ENCODE peak calls at places on chromosomes 2 and 18, in six cellular contexts. O is H1, H is HCT116, C is K562, Y is GM12878, G is HepG2. K is an unnamed sample.

GRCh38 chr2:101064868-101065549 is 62.9 kb downstream of the RPL31 start:
- DNase-seq in G (peak), H (peak), Y (no peak), O (no peak), C (no peak), K (no peak)

GRCh38 chr18:78913830-78914585 is 65.6 kb upstream of the SALL3 start:
- DNase-seq in O (peak), C (no peak), Y (no peak), G (no peak), H (no peak), K (no peak)

GRCh38 chr2:11543337-11544216 is 9.7 kb downstream of the GREB1 start:
- DNase-seq in O (peak), H (no peak), G (no peak), Y (no peak), C (peak), K (no peak)

GRCh38 chr18:32267463-32267862 is 77.6 kb downstream of the MEP1B start:
- DNase-seq in O (no peak), H (no peak), G (no peak), Y (no peak), C (no peak), K (no peak)

GRCh38 chr18:5463390-5463789 is 80.4 kb downstream of the EPB41L3 start:
- DNase-seq in Y (no peak), H (no peak), C (no peak), G (no peak), O (no peak), K (no peak)

GRCh38 chr2:45612265-45612664 is 1.2 kb upstream of the SRBD1 start:
- DNase-seq in Y (no peak), C (no peak), H (no peak), G (no peak), O (no peak), K (no peak)

GRCh38 chr2:113089907-113090306 is 22.1 kb downstream of the IL1F10 start:
- DNase-seq in Y (no peak), O (no peak), C (no peak), G (no peak), H (no peak), K (no peak)

GRCh38 chr2:173590278-173590811 is 235.7 kb downstream of the CDCA7 start:
- DNase-seq in C (no peak), Y (no peak), H (peak), G (peak), O (no peak), K (peak)

GRCh38 chr18:10361660-10362059 is 92.8 kb upstream of the APCDD1 start:
- DNase-seq in G (no peak), O (no peak), H (no peak), C (no peak), Y (no peak), K (no peak)

GRCh38 chr2:128026422-128027277 is 1.2 kb downstream of the SAP130 start:
- DNase-seq in G (no peak), O (no peak), H (no peak), C (no peak), Y (no peak), K (no peak)

GRCh38 chr2:113178891-113179290 is 5.1 kb downstream of the PSD4 start:
- DNase-seq in C (no peak), H (no peak), G (no peak), O (no peak), Y (no peak), K (no peak)

GRCh38 chr2:102253140-102253752 is 58.1 kb upstream of the IL1RL1 start:
- DNase-seq in O (no peak), Y (no peak), G (no peak), H (no peak), C (no peak), K (no peak)

GRCh38 chr2:33498291-33498956 is 22.0 kb downstream of the RASGRP3 start:
- DNase-seq in O (no peak), H (no peak), C (no peak), Y (no peak), G (no peak), K (no peak)

GRCh38 chr2:231387904-231388724 is 7.4 kb upstream of the B3GNT7 start:
- DNase-seq in G (peak), O (no peak), C (no peak), H (no peak), Y (no peak), K (no peak)

GRCh38 chr18:21740724-21741510 is at the start of gene MIB1:
- DNase-seq in Y (peak), H (peak), G (no peak), C (peak), O (peak), K (peak)

GRCh38 chr2:186927867-186928191 is 78.9 kb upstream of the ZSWIM2 start:
- DNase-seq in Y (no peak), C (no peak), G (no peak), O (no peak), H (no peak), K (no peak)

GRCh38 chr18:2420367-2420766 is 150.9 kb downstream of the METTL4 start:
- DNase-seq in C (no peak), Y (no peak), H (no peak), G (no peak), O (no peak), K (no peak)

GRCh38 chr2:44713170-44713569 is 228.3 kb upstream of the SIX3 start:
- DNase-seq in C (no peak), Y (peak), O (no peak), G (no peak), H (no peak), K (no peak)

GRCh38 chr2:112692914-112693313 is 27.9 kb upstream of the NT5DC4 start:
- DNase-seq in C (no peak), G (no peak), Y (no peak), O (no peak), H (no peak), K (no peak)

GRCh38 chr18:9989481-9989880 is 75.7 kb downstream of the VAPA start:
- DNase-seq in Y (no peak), H (no peak), O (peak), G (no peak), C (no peak), K (no peak)

GRCh38 chr2:223537669-223538601 is 64.2 kb downstream of the SCG2 start:
- DNase-seq in G (peak), C (no peak), H (no peak), O (no peak), Y (no peak), K (no peak)

GRCh38 chr2:161044095-161044874 is 115.9 kb upstream of the TANK start:
- DNase-seq in O (no peak), H (no peak), C (no peak), G (no peak), Y (no peak), K (no peak)

GRCh38 chr2:178205853-178206516 is 11.7 kb downstream of the OSBPL6 start:
- DNase-seq in G (no peak), O (no peak), Y (no peak), C (no peak), H (no peak), K (no peak)

GRCh38 chr2:83103602-83104001 is 1355.5 kb downstream of the SUCLG1 start:
- DNase-seq in C (no peak), H (no peak), Y (no peak), O (no peak), G (no peak), K (no peak)

GRCh38 chr2:25250331-25251031 is 82.1 kb upstream of the POMC start:
- DNase-seq in C (peak), Y (no peak), O (no peak), H (no peak), G (no peak), K (no peak)

GRCh38 chr2:212943351-212943750 is 208.1 kb downstream of the IKZF2 start:
- DNase-seq in O (no peak), H (no peak), G (no peak), C (no peak), Y (no peak), K (no peak)

GRCh38 chr2:71684226-71685072 is 231.1 kb downstream of the DYSF start:
- DNase-seq in G (no peak), O (no peak), Y (no peak), H (no peak), C (no peak), K (no peak)

GRCh38 chr2:235024191-235024611 is 72.4 kb downstream of the SH3BP4 start:
- DNase-seq in C (no peak), Y (no peak), G (no peak), O (no peak), H (no peak), K (no peak)

GRCh38 chr2:49003206-49003605 is 151.1 kb downstream of the FSHR start:
- DNase-seq in O (no peak), G (no peak), Y (no peak), C (no peak), H (no peak), K (no peak)

GRCh38 chr2:128376241-128377041 is 57.8 kb upstream of the HS6ST1 start:
- DNase-seq in C (peak), G (no peak), O (peak), H (no peak), Y (no peak), K (no peak)

DNA sequence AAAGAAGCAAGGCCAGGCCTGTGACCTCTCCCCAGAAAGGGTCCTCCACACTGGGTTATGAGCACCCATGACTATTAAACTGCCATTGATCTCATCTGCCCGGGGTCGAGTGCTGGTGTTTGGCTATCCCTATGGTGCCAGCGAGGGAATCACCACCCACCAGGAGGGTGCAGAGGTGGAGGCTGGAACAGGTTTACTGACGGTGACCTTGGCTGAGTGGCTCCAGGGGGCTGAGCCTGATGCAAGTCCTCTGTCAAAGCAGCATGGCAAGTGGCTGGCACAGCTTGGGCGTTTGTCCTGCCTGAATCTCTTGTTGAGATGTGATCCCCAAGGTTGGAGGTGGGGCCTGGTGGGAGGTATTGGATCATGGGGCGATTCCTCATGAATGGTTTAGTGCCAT is 196.4 kb upstream of the HDAC4 start:
- DNase-seq in G (no peak), Y (no peak), H (no peak), C (no peak), O (no peak), K (no peak)
- TF ChIP-seq ZNF274 in G (no peak), Y (no peak), H (no peak), C (no peak), O (no peak), K (no peak)

DNA sequence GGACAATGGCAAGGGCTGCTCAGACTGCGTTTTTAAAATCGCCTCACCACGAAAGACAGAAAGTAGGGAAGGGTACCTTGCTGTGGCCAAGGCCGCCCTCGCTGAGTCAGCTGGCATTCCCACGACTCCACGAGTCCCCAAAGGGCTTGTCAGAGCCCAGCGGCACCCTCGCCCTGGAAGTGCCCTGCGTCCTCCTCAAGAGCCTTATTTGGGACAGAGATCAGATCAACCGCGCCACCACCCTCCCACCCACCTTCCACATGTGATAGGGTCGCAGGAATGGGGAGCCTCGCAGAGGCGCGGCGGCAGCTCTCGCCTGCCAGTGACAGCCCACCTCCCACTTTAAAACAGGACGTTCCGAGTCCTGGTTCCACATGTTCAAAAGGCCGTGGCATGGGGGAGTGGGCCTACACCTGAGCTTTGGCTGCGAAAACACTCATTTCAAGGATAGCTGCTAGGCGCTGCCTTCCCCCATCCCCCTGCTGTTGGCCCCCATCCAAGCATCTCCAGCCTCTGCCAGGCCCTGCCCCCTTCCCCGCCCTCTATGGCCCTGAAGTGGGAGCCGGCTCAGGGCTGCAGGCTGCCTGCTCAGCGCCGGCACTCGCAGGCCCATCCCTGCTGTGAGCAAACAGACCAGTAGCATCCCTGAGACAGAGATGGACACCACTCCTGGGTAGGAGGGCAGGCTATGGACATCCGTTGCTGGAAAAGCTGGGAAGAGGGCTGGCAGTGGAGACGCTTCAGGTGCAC is 38.1 kb upstream of the ARHGEF4 start:
- DNase-seq in O (peak), G (no peak), C (no peak), H (no peak), Y (no peak), K (no peak)
- TF ChIP-seq ZNF274 in O (no peak), G (no peak), C (no peak), H (no peak), Y (no peak), K (no peak)

GRCh38 chr2:157758586-157758985 is 117.5 kb downstream of the ACVR1 start:
- DNase-seq in Y (no peak), H (no peak), G (no peak), C (no peak), O (no peak), K (no peak)
- TF ChIP-seq ZNF274 in Y (no peak), H (no peak), G (no peak), C (no peak), O (no peak), K (no peak)

DNA sequence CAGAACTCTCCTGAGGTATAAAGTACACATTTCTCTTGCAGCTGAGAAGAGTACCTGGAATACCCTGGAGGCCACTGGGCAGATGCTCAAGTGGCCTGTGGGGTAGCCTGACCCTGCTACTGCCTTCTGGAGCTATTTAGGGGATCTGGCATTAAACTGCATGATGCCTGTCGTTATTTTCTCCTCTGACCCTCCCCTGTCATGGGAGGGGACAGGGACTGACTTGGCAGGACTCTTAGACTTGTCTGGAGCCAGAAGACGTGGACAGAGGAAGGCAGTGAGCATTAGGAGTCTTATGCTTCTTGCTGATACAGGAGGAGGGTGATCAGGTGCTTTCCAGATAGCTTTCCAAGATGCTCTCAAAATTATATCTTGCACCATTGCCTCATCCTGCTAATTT is 24.8 kb downstream of the CNRIP1 start:
- DNase-seq in Y (no peak), G (no peak), C (no peak), O (no peak), H (no peak), K (no peak)
- TF ChIP-seq ZNF274 in Y (no peak), G (no peak), C (no peak), O (no peak), H (no peak), K (no peak)

GRCh38 chr2:103785432-103785831 is 1023.6 kb downstream of the TMEM182 start:
- DNase-seq in Y (no peak), H (no peak), C (no peak), O (no peak), G (no peak), K (no peak)

GRCh38 chr2:103788875-103789715 is 1027.3 kb downstream of the TMEM182 start:
- DNase-seq in C (no peak), O (no peak), G (peak), H (no peak), Y (no peak), K (peak)

GRCh38 chr2:103788346-103788745 is 1026.5 kb downstream of the TMEM182 start:
- DNase-seq in C (no peak), G (peak), O (no peak), H (no peak), Y (no peak), K (no peak)

GRCh38 chr2:103792039-103792438 is 1030.2 kb downstream of the TMEM182 start:
- DNase-seq in H (no peak), Y (no peak), G (no peak), O (peak), C (no peak), K (peak)

GRCh38 chr2:103789716-103790085 is 1027.9 kb downstream of the TMEM182 start:
- DNase-seq in G (no peak), C (no peak), H (no peak), O (no peak), Y (no peak), K (no peak)
- TF ChIP-seq ZNF274 in G (no peak), C (no peak), H (no peak), O (no peak), Y (no peak), K (no peak)

GRCh38 chr2:136204959-136205358 is 87.0 kb upstream of the CXCR4 start:
- DNase-seq in C (no peak), Y (no peak), O (no peak), G (no peak), H (no peak), K (no peak)
- TF ChIP-seq ZNF274 in C (no peak), Y (no peak), O (no peak), G (no peak), H (no peak), K (no peak)

GRCh38 chr2:15281681-15282080 is 279.5 kb downstream of the NBAS start:
- DNase-seq in Y (no peak), C (no peak), G (no peak), H (no peak), O (no peak), K (no peak)

GRCh38 chr2:15273452-15273851 is 287.7 kb downstream of the NBAS start:
- DNase-seq in H (no peak), C (no peak), O (no peak), Y (no peak), G (no peak), K (no peak)

GRCh38 chr2:15279181-15279876 is 281.8 kb downstream of the NBAS start:
- DNase-seq in C (no peak), H (no peak), Y (no peak), O (no peak), G (peak), K (no peak)

GRCh38 chr2:15275341-15275740 is 285.8 kb downstream of the NBAS start:
- DNase-seq in Y (no peak), H (no peak), O (no peak), C (no peak), G (peak), K (no peak)

DNA sequence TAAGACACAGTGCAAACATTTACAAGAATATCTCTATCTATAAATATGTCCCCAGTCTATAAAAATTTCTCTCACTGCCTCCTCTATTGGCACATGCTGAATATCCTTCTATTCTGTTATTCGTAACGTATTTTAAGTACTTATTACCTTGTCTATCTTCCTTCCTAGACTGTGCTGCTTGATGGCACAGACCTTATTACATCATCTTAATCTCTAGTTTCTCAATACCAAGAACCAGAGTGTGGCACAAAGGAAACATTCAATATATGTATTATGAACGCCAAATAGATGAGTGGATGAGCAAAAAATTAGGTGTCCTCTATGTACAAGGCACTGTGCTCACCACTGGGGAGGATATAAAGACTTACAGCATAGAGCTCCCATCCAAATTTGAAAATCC is 282.8 kb downstream of the NBAS start:
- DNase-seq in G (no peak), Y (no peak), H (no peak), C (no peak), O (no peak), K (no peak)
- TF ChIP-seq ZNF274 in G (no peak), Y (no peak), H (no peak), C (no peak), O (no peak), K (no peak)